ENCODE peak calls at places on chromosomes 13 and 19, in four cellular contexts. One of them, this sample, is unnamed.

GRCh38 chr13:23969672-23970071 is 72.4 kb upstream of the C1QTNF9B start:
- DNase-seq in foreskin fibroblast: peak; percentile 26
- DNase-seq in HepG2: peak; percentile 49
- DNase-seq in stomach: no peak
- DNase-seq in this sample: no peak

GRCh38 chr19:55437410-55437809 is 5.7 kb downstream of the SHISA7 start:
- DNase-seq in foreskin fibroblast: peak; percentile 83
- DNase-seq in HepG2: peak; percentile 46
- DNase-seq in stomach: peak; percentile 55
- DNase-seq in this sample: no peak

GRCh38 chr13:28623782-28624706 is 34.9 kb upstream of the POMP start:
- DNase-seq in foreskin fibroblast: no peak
- DNase-seq in HepG2: no peak
- DNase-seq in stomach: no peak
- DNase-seq in this sample: no peak

GRCh38 chr19:16067205-16067938 is 8.9 kb upstream of the TPM4 start:
- DNase-seq in foreskin fibroblast: peak; percentile 61
- DNase-seq in HepG2: no peak
- DNase-seq in stomach: peak; percentile 91
- DNase-seq in this sample: peak; percentile 69

GRCh38 chr13:47858678-47859050 is 142.4 kb downstream of the SUCLA2 start:
- DNase-seq in foreskin fibroblast: peak; percentile 77
- DNase-seq in HepG2: no peak
- DNase-seq in stomach: no peak
- DNase-seq in this sample: peak; percentile 75

GRCh38 chr13:73497430-73497829 is 438.6 kb downstream of the KLF5 start:
- DNase-seq in foreskin fibroblast: no peak
- DNase-seq in HepG2: no peak
- DNase-seq in stomach: no peak
- DNase-seq in this sample: no peak

GRCh38 chr19:46766569-46767317 is 20.5 kb upstream of the STRN4 start:
- DNase-seq in foreskin fibroblast: peak; percentile 39
- DNase-seq in HepG2: peak; percentile 53
- DNase-seq in stomach: peak; percentile 58
- DNase-seq in this sample: no peak

GRCh38 chr13:111153977-111154332 is 38.8 kb downstream of the ARHGEF7 start:
- DNase-seq in foreskin fibroblast: peak; percentile 67
- DNase-seq in HepG2: peak; percentile 38
- DNase-seq in stomach: no peak
- DNase-seq in this sample: no peak

GRCh38 chr19:2428756-2429711 is 1.6 kb upstream of the TIMM13 start:
- DNase-seq in foreskin fibroblast: no peak
- DNase-seq in HepG2: no peak
- DNase-seq in stomach: no peak
- DNase-seq in this sample: no peak

GRCh38 chr19:11125994-11126685 is 29.4 kb downstream of the SPC24 start:
- DNase-seq in foreskin fibroblast: peak; percentile 83
- DNase-seq in HepG2: peak; percentile 67
- DNase-seq in stomach: peak; percentile 84
- DNase-seq in this sample: no peak

GRCh38 chr13:111323950-111324651 is 3.7 kb downstream of the TEX29 start:
- DNase-seq in foreskin fibroblast: no peak
- DNase-seq in HepG2: no peak
- DNase-seq in stomach: peak; percentile 8
- DNase-seq in this sample: no peak

GRCh38 chr19:46159893-46160775 is 12.1 kb downstream of the IGFL2 start:
- DNase-seq in foreskin fibroblast: no peak
- DNase-seq in HepG2: no peak
- DNase-seq in stomach: no peak
- DNase-seq in this sample: no peak

GRCh38 chr13:97459215-97459772 is 25.3 kb downstream of the RAP2A start:
- DNase-seq in foreskin fibroblast: no peak
- DNase-seq in HepG2: no peak
- DNase-seq in stomach: no peak
- DNase-seq in this sample: no peak

GRCh38 chr19:52689804-52690394 is 44.9 kb downstream of the ZNF611 start:
- DNase-seq in foreskin fibroblast: peak; percentile 45
- DNase-seq in HepG2: no peak
- DNase-seq in stomach: peak; percentile 28
- DNase-seq in this sample: no peak

GRCh38 chr19:16303755-16304154 is 20.9 kb upstream of the KLF2 start:
- DNase-seq in foreskin fibroblast: peak; percentile 26
- DNase-seq in HepG2: no peak
- DNase-seq in stomach: no peak
- DNase-seq in this sample: no peak

GRCh38 chr19:1520203-1520780 is 3.6 kb upstream of the PLK5 start:
- DNase-seq in foreskin fibroblast: no peak
- DNase-seq in HepG2: no peak
- DNase-seq in stomach: no peak
- DNase-seq in this sample: no peak

GRCh38 chr13:46607768-46608553 is 55.0 kb downstream of the LRCH1 start:
- DNase-seq in foreskin fibroblast: no peak
- DNase-seq in HepG2: peak; percentile 92
- DNase-seq in stomach: no peak
- DNase-seq in this sample: no peak

GRCh38 chr19:32566246-32566830 is 14.7 kb upstream of the PDCD5 start:
- DNase-seq in foreskin fibroblast: peak; percentile 65
- DNase-seq in HepG2: no peak
- DNase-seq in stomach: no peak
- DNase-seq in this sample: no peak

GRCh38 chr19:14381689-14382474 is 638 bp downstream of the ADGRE5 start:
- DNase-seq in foreskin fibroblast: peak; percentile 64
- DNase-seq in HepG2: no peak
- DNase-seq in stomach: peak; percentile 57
- DNase-seq in this sample: no peak

GRCh38 chr13:51731759-51732158 is 72.2 kb downstream of the DHRS12 start:
- DNase-seq in foreskin fibroblast: peak; percentile 71
- DNase-seq in HepG2: no peak
- DNase-seq in stomach: no peak
- DNase-seq in this sample: peak; percentile 52

GRCh38 chr19:10815969-10816635 is 19.9 kb downstream of the TMED1 start:
- DNase-seq in foreskin fibroblast: peak; percentile 86
- DNase-seq in HepG2: no peak
- DNase-seq in stomach: no peak
- DNase-seq in this sample: no peak

GRCh38 chr13:39777021-39777420 is 121.6 kb downstream of the COG6 start:
- DNase-seq in foreskin fibroblast: no peak
- DNase-seq in HepG2: no peak
- DNase-seq in stomach: no peak
- DNase-seq in this sample: no peak

GRCh38 chr13:39776439-39776838 is 121.0 kb downstream of the COG6 start:
- DNase-seq in foreskin fibroblast: peak; percentile 78
- DNase-seq in HepG2: no peak
- DNase-seq in stomach: no peak
- DNase-seq in this sample: peak; percentile 58

GRCh38 chr13:39781381-39781780 is 125.9 kb downstream of the COG6 start:
- DNase-seq in foreskin fibroblast: no peak
- DNase-seq in HepG2: no peak
- DNase-seq in stomach: no peak
- DNase-seq in this sample: no peak

GRCh38 chr13:39777527-39778061 is 122.1 kb downstream of the COG6 start:
- DNase-seq in foreskin fibroblast: peak; percentile 93
- DNase-seq in HepG2: no peak
- DNase-seq in stomach: no peak
- DNase-seq in this sample: peak; percentile 87

DNA sequence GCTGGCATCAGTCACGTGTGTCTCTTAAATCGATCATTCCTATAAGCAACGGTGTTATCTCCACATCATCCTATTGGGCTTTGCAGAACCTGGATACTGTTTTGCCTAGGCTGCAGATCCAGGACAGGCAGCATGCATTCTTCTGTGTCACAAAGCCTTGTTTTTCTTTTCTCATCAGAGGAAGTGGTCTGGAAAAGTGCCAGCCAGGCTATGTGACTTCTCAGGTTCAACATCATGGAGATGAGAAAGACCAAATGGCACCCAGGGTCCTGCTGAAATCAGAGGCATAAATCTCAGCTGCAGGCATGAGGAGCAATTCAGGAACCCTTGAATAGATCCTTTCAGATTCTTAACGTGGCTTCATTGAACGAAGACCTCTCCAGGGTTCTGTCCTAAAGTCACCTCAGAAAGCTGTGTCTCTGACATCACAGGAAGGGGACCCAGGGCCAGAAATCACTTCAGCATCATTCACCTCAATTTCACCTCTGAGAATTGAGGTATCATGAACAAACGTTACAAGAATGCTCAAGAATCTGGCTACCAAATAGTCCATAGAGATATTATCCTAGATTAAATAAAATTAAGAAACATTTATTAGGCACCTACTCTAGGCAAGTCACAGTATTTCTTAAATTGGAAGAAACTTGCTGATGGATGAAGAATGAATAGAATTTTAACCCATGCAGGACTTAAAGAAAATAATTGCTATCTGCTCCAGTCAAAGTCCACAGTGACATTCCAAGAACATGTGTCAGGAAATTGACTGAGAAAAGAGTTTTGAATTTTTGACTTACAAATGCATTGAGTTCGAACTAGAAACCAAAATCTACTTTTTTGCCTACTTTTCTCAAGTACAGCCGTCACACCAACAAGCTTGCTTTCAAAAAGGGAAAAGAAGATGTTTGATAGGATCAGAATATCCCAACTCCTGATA is 124.1 kb downstream of the COG6 start:
- DNase-seq in foreskin fibroblast: peak; percentile 42
- DNase-seq in HepG2: no peak
- DNase-seq in stomach: no peak
- DNase-seq in this sample: no peak
- H3K4me3 ChIP-seq in foreskin fibroblast: no peak overlapping the region
- H3K4me3 ChIP-seq in HepG2: no peak overlapping the region
- H3K4me3 ChIP-seq in stomach: no peak overlapping the region
- H3K4me3 ChIP-seq in this sample: no peak overlapping the region

DNA sequence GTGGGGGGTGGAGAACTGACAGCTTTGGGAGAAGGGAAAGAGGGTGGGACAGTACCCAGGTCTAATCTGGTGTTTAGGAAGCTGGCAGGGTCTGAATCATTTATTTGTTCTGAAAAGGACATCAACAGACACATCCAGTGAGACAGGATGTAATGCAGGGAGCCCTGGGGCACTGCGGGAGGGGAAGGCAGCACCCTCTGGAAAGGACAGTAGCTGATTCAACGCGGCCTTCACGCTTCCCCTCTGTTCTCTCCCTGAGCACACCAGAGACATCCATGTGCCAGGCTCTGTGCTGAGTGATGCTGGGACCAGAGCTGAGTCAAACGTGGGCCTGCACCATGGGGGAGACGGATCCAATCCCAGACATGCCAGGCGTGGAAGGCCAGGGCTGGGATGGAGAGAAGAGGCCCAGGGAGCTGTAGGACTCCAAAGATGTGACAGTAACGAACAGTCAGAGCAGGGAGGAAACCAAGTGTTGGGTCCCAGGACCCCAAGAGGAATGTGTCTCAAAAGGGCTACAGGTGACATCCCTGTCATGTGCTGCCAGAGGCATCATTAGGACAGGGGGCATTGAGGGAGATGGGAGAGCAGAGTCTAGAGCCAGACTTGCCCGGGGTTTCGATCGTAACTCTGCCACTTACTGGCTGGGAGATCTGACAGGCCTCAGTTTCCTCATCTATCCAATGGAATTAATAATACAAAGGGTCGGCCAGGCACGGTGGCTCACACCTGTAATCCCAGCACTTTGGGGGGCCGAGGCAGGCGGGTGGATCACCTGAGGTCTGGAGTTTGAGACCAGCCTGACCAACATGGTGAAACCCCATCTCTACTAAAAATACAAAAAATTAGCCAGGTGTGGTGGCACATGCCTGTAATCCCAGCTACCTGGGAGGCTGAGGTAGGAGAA is 1.7 kb downstream of the ETFB start:
- DNase-seq in foreskin fibroblast: peak; percentile 48
- DNase-seq in HepG2: peak; percentile 76
- DNase-seq in stomach: no peak
- DNase-seq in this sample: no peak
- TF ChIP-seq CTCF in foreskin fibroblast: no peak
- TF ChIP-seq CTCF in HepG2: no peak
- TF ChIP-seq CTCF in stomach: no peak
- TF ChIP-seq CTCF in this sample: no peak

DNA sequence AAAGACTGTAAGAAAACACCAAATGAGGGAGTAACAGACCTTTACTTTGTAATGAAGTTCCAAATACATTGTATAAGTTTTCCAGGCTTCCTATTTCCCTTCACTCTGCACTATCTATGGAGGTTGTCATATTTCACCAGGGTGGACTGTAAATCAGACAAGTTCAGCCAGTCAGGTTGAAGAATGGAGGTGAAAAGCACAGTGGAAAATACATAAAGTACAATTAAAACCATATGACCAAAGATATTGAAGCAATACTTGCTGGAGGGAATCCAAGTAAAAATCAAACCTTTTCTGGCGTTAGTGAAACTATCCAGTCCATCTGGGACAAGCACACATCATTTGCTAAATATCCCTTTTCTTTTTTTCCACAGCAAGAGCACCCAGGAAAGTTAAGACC is 3.2 kb downstream of the LHFPL6 start:
- DNase-seq in foreskin fibroblast: peak; percentile 83
- DNase-seq in HepG2: no peak
- DNase-seq in stomach: no peak
- DNase-seq in this sample: peak; percentile 38
- H3K4me3 ChIP-seq in foreskin fibroblast: peak overlapping the region; percentile 80
- H3K4me3 ChIP-seq in HepG2: no peak overlapping the region
- H3K4me3 ChIP-seq in stomach: no peak overlapping the region
- H3K4me3 ChIP-seq in this sample: no peak overlapping the region

GRCh38 chr13:113043001-113043630 is 62.5 kb upstream of the F7 start:
- DNase-seq in foreskin fibroblast: no peak
- DNase-seq in HepG2: no peak
- DNase-seq in stomach: no peak
- DNase-seq in this sample: no peak

GRCh38 chr13:113046066-113046882 is 59.3 kb upstream of the F7 start:
- DNase-seq in foreskin fibroblast: no peak
- DNase-seq in HepG2: no peak
- DNase-seq in stomach: no peak
- DNase-seq in this sample: no peak

GRCh38 chr13:113043931-113044330 is 61.7 kb upstream of the F7 start:
- DNase-seq in foreskin fibroblast: no peak
- DNase-seq in HepG2: no peak
- DNase-seq in stomach: no peak
- DNase-seq in this sample: no peak

GRCh38 chr13:113045214-113046007 is 60.2 kb upstream of the F7 start:
- DNase-seq in foreskin fibroblast: no peak
- DNase-seq in HepG2: no peak
- DNase-seq in stomach: no peak
- DNase-seq in this sample: no peak

DNA sequence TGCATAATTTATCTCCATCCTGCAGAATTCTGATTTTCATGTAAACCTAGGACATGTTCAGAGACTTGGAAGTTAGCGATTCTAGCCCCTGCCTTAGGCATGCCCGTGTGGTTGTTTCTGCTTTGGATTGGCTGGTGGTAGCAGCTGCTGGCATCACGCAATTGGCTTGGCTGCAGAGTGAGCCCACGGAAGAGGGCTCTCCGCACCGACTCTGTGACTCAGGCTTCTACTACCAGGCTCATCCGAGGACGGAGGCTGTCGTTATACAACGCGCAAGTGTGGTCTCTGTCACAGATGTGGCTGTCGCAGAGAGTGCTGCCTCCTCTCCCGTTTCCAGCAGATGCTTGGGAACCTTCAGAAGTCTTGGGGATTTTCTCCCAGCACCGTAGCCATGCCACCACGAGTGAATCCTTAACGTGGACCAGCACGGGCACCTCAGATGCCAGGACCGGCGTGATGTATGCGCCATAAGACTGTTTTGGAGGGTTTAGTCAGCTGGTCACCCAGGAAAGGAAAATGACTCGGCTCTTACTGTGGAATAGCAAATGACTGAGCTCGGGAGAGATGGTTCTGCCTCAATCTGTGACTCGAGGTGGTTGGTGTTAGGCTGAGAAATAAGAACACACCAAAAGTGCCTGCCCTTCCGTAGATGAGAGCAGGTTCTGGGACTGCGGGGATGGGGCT is 61.0 kb upstream of the F7 start:
- DNase-seq in foreskin fibroblast: peak; percentile 41
- DNase-seq in HepG2: no peak
- DNase-seq in stomach: no peak
- DNase-seq in this sample: no peak
- TF ChIP-seq CTCF in foreskin fibroblast: no peak
- TF ChIP-seq CTCF in HepG2: no peak
- TF ChIP-seq CTCF in stomach: no peak
- TF ChIP-seq CTCF in this sample: no peak